ENCODE peak calls at places on chromosome 10, in four cellular contexts. One of them, this sample, is unnamed.

GRCh38 chr10:84333864-84334451 is 5.6 kb downstream of the CCSER2 start:
- DNase-seq in H1: no peak
- DNase-seq in GM12878: no peak
- DNase-seq in K562: peak
- DNase-seq in this sample: peak

GRCh38 chr10:73771722-73772279 is 10.0 kb upstream of the CHCHD1 start:
- DNase-seq in GM12878: no peak
- DNase-seq in K562: peak
- DNase-seq in H1: no peak
- DNase-seq in this sample: peak

GRCh38 chr10:119919271-119919670 is 26.7 kb downstream of the SEC23IP start:
- DNase-seq in GM12878: no peak
- DNase-seq in H1: no peak
- DNase-seq in K562: no peak
- DNase-seq in this sample: peak

GRCh38 chr10:61901829-61902447 is 439 bp downstream of the ARID5B start:
- DNase-seq in H1: no peak
- DNase-seq in GM12878: no peak
- DNase-seq in K562: peak
- DNase-seq in this sample: no peak

GRCh38 chr10:68208424-68209042 is 23.4 kb downstream of the ATOH7 start:
- DNase-seq in GM12878: peak
- DNase-seq in K562: peak
- DNase-seq in H1: peak
- DNase-seq in this sample: peak

GRCh38 chr10:14692344-14693199 is 82.1 kb downstream of the FAM107B start:
- DNase-seq in H1: no peak
- DNase-seq in K562: no peak
- DNase-seq in GM12878: no peak
- DNase-seq in this sample: no peak

GRCh38 chr10:71266918-71267442 is 52.1 kb upstream of the SLC29A3 start:
- DNase-seq in H1: no peak
- DNase-seq in K562: no peak
- DNase-seq in GM12878: no peak
- DNase-seq in this sample: peak

GRCh38 chr10:52279546-52279945 is 34.5 kb upstream of the DKK1 start:
- DNase-seq in H1: no peak
- DNase-seq in K562: no peak
- DNase-seq in GM12878: no peak
- DNase-seq in this sample: no peak

GRCh38 chr10:68955786-68956532 is at the start of gene DDX21:
- DNase-seq in H1: peak
- DNase-seq in K562: peak
- DNase-seq in GM12878: peak
- DNase-seq in this sample: peak

GRCh38 chr10:44647877-44648542 is 263.1 kb upstream of the CXCL12 start:
- DNase-seq in GM12878: peak
- DNase-seq in K562: no peak
- DNase-seq in H1: no peak
- DNase-seq in this sample: peak

GRCh38 chr10:96025566-96025965 is 17.8 kb upstream of the CCNJ start:
- DNase-seq in K562: peak
- DNase-seq in GM12878: no peak
- DNase-seq in H1: no peak
- DNase-seq in this sample: peak

GRCh38 chr10:78919111-78919966 is 149.4 kb upstream of the ZMIZ1 start:
- DNase-seq in GM12878: no peak
- DNase-seq in H1: no peak
- DNase-seq in K562: peak
- DNase-seq in this sample: no peak

GRCh38 chr10:31158000-31158658 is 126.5 kb upstream of the ZNF438 start:
- DNase-seq in K562: no peak
- DNase-seq in GM12878: no peak
- DNase-seq in H1: no peak
- DNase-seq in this sample: peak

GRCh38 chr10:132396495-132397035 is 435 bp upstream of the PWWP2B start:
- DNase-seq in GM12878: no peak
- DNase-seq in H1: no peak
- DNase-seq in K562: peak
- DNase-seq in this sample: peak

GRCh38 chr10:132702601-132703304 is 83.2 kb downstream of the NKX6-2 start:
- DNase-seq in K562: no peak
- DNase-seq in GM12878: no peak
- DNase-seq in H1: no peak
- DNase-seq in this sample: no peak

GRCh38 chr10:28818645-28819036 is 141.3 kb downstream of the BAMBI start:
- DNase-seq in H1: no peak
- DNase-seq in GM12878: no peak
- DNase-seq in K562: no peak
- DNase-seq in this sample: no peak
- TF ChIP-seq CHD1 in H1: no peak
- TF ChIP-seq CHD1 in GM12878: no peak
- TF ChIP-seq CHD1 in K562: no peak
- TF ChIP-seq CHD1 in this sample: no peak

GRCh38 chr10:1881636-1882035 is 144.3 kb upstream of the ADARB2 start:
- DNase-seq in K562: no peak
- DNase-seq in GM12878: no peak
- DNase-seq in H1: no peak
- DNase-seq in this sample: no peak

GRCh38 chr10:1886039-1886438 is 148.7 kb upstream of the ADARB2 start:
- DNase-seq in GM12878: no peak
- DNase-seq in K562: no peak
- DNase-seq in H1: no peak
- DNase-seq in this sample: no peak

GRCh38 chr10:1882168-1882567 is 144.8 kb upstream of the ADARB2 start:
- DNase-seq in K562: no peak
- DNase-seq in GM12878: no peak
- DNase-seq in H1: no peak
- DNase-seq in this sample: no peak

DNA sequence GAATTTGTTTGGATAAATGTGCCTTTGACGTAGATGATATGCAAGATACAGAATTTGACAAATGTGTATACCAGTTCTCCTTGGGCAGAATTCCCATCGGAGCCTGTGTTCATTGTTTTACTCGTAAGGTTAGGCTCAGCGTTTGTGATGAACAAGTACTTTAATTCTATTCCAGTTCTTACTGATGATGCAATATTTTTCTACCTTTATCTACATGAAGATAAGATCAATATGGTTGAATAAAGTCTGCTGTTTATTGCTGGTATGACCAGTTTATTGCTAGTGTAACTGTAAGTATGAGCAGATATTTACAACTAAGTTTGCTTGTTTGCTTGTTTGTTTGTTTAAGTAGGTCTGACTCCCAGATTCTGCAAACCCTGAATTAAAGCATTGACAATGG is 145.4 kb upstream of the ADARB2 start:
- DNase-seq in H1: no peak
- DNase-seq in K562: no peak
- DNase-seq in GM12878: no peak
- DNase-seq in this sample: no peak
- TF ChIP-seq USF2 in H1: no peak
- TF ChIP-seq USF2 in K562: no peak
- TF ChIP-seq USF2 in GM12878: no peak
- TF ChIP-seq USF2 in this sample: no peak

GRCh38 chr10:114855776-114856543 is 34.4 kb downstream of the FHIP2A start:
- DNase-seq in H1: no peak
- DNase-seq in GM12878: no peak
- DNase-seq in K562: no peak
- DNase-seq in this sample: peak

GRCh38 chr10:114862456-114862855 is 40.9 kb downstream of the FHIP2A start:
- DNase-seq in GM12878: no peak
- DNase-seq in K562: no peak
- DNase-seq in H1: no peak
- DNase-seq in this sample: no peak

GRCh38 chr10:114859227-114859626 is 37.6 kb downstream of the FHIP2A start:
- DNase-seq in GM12878: no peak
- DNase-seq in K562: no peak
- DNase-seq in H1: no peak
- DNase-seq in this sample: no peak

GRCh38 chr10:114856544-114857287 is 35.1 kb downstream of the FHIP2A start:
- DNase-seq in K562: no peak
- DNase-seq in GM12878: no peak
- DNase-seq in H1: no peak
- DNase-seq in this sample: peak

GRCh38 chr10:114857922-114858629 is 36.5 kb downstream of the FHIP2A start:
- DNase-seq in K562: no peak
- DNase-seq in GM12878: no peak
- DNase-seq in H1: no peak
- DNase-seq in this sample: no peak
- TF ChIP-seq CHD1 in K562: no peak
- TF ChIP-seq CHD1 in GM12878: no peak
- TF ChIP-seq CHD1 in H1: no peak
- TF ChIP-seq CHD1 in this sample: no peak

DNA sequence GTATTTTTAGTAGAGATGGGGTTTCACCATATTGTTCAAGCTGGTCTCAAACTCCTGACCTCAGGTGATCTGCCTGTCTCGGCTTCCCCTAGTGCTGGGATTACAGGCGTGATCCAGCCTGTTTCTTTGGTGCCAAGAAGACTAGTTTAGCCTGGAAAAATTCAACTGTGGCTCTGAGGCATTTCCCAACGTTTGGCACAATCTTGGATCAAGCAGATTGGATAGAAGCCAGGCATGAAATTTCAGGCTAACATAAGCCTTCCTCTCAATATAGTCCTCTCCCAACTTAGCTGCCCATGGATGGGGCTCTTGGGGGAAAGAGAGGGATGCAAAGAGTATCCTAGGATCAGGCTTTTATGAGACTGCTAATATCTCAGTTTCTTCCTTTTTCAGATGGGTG is 53.8 kb downstream of the APBB1IP start:
- DNase-seq in H1: no peak
- DNase-seq in GM12878: no peak
- DNase-seq in K562: no peak
- DNase-seq in this sample: no peak
- TF ChIP-seq USF2 in H1: no peak
- TF ChIP-seq USF2 in GM12878: no peak
- TF ChIP-seq USF2 in K562: no peak
- TF ChIP-seq USF2 in this sample: no peak